ENCODE peak calls at places on chromosomes 12 and 14, in six cellular contexts. E is H9, A is H1, Y is mesenchymal stem cell, P is IMR-90, T is trophoblast cell. X is an unnamed sample.
A peak's percentile ranks its signal among the peaks of the same experiment; 100 is the strongest.

GRCh38 chr14:97027256-97027999 is 230.2 kb downstream of the VRK1 start:
- DNase-seq in E (peak; percentile 31), A (peak; percentile 50), Y (no peak), P (no peak), T (no peak), X (peak; percentile 87)

GRCh38 chr14:73374218-73374617 is 84.1 kb downstream of the NUMB start:
- DNase-seq in E (no peak), A (no peak), Y (no peak), P (no peak), T (no peak), X (no peak)

GRCh38 chr14:69932391-69932790 is 53.2 kb downstream of the SMOC1 start:
- DNase-seq in E (no peak), A (no peak), Y (no peak), P (no peak), T (no peak), X (peak; percentile 85)

GRCh38 chr12:94799136-94799535 is 148.8 kb upstream of the TMCC3 start:
- DNase-seq in E (no peak), A (no peak), Y (no peak), P (no peak), T (no peak), X (no peak)

GRCh38 chr12:89895591-89895990 is 187.0 kb upstream of the ATP2B1 start:
- DNase-seq in E (no peak), A (no peak), Y (no peak), P (no peak), T (no peak), X (no peak)

GRCh38 chr12:47079365-47079893 is at the start of gene PCED1B:
- DNase-seq in E (peak; percentile 74), A (peak; percentile 67), Y (peak; percentile 73), P (peak; percentile 72), T (peak; percentile 74), X (peak; percentile 42)

GRCh38 chr14:100302616-100303015 is 3.6 kb downstream of the SLC25A29 start:
- DNase-seq in E (no peak), A (no peak), Y (no peak), P (no peak), T (no peak), X (no peak)

GRCh38 chr12:1587927-1588573 is 6.3 kb downstream of the FBXL14 start:
- DNase-seq in E (no peak), A (no peak), Y (no peak), P (peak; percentile 54), T (no peak), X (no peak)

GRCh38 chr12:58067610-58068387 is 126.4 kb downstream of the ATP23 start:
- DNase-seq in E (no peak), A (no peak), Y (peak; percentile 67), P (peak; percentile 57), T (peak; percentile 99), X (no peak)

GRCh38 chr12:857611-858010 is 91.9 kb downstream of the RAD52 start:
- DNase-seq in E (no peak), A (no peak), Y (peak; percentile 66), P (peak; percentile 82), T (peak; percentile 4), X (no peak)

GRCh38 chr14:60090864-60091519 is 731 bp upstream of the PCNX4 start:
- DNase-seq in E (no peak), A (no peak), Y (peak; percentile 75), P (peak; percentile 64), T (peak; percentile 40), X (no peak)

GRCh38 chr12:31217356-31218130 is 108.4 kb downstream of the SINHCAF start:
- DNase-seq in E (no peak), A (no peak), Y (no peak), P (no peak), T (peak; percentile 28), X (no peak)

GRCh38 chr14:90805662-90806548 is 10.3 kb downstream of the TTC7B start:
- DNase-seq in E (no peak), A (no peak), Y (no peak), P (no peak), T (no peak), X (no peak)

GRCh38 chr12:131736807-131737484 is 26.1 kb downstream of the SFSWAP start:
- DNase-seq in E (peak; percentile 78), A (no peak), Y (peak; percentile 36), P (peak; percentile 70), T (peak; percentile 98), X (no peak)

GRCh38 chr12:18998343-18999270 is 130.9 kb upstream of the PLEKHA5 start:
- DNase-seq in E (no peak), A (no peak), Y (peak; percentile 85), P (peak; percentile 89), T (peak; percentile 50), X (no peak)

GRCh38 chr12:77932216-77932615 is 101.5 kb downstream of the NAV3 start:
- DNase-seq in E (peak; percentile 36), A (no peak), Y (no peak), P (no peak), T (no peak), X (no peak)

GRCh38 chr12:121576851-121577391 is 3.9 kb downstream of the KDM2B start:
- DNase-seq in E (peak; percentile 87), A (peak; percentile 66), Y (peak; percentile 83), P (peak; percentile 95), T (peak; percentile 55), X (peak; percentile 87)

GRCh38 chr14:34971381-34971780 is 11.4 kb upstream of the SRP54 start:
- DNase-seq in E (no peak), A (no peak), Y (peak; percentile 18), P (peak; percentile 56), T (peak; percentile 62), X (no peak)

GRCh38 chr12:50101663-50102062 is 2.1 kb upstream of the GPD1 start:
- DNase-seq in E (peak; percentile 78), A (no peak), Y (peak; percentile 76), P (peak; percentile 68), T (peak; percentile 55), X (no peak)

GRCh38 chr12:67813509-67813908 is 165.0 kb downstream of the DYRK2 start:
- DNase-seq in E (no peak), A (no peak), Y (no peak), P (peak; percentile 81), T (peak; percentile 17), X (no peak)

GRCh38 chr12:31582155-31582554 is 8.8 kb downstream of the DENND5B start:
- DNase-seq in E (no peak), A (no peak), Y (peak; percentile 21), P (peak; percentile 77), T (peak; percentile 59), X (no peak)

GRCh38 chr12:49187184-49187583 is 1.7 kb downstream of the TUBA1A start:
- DNase-seq in E (no peak), A (no peak), Y (peak; percentile 54), P (peak; percentile 61), T (no peak), X (no peak)

GRCh38 chr12:124610629-124611558 is 43.5 kb upstream of the NCOR2 start:
- DNase-seq in E (no peak), A (no peak), Y (no peak), P (no peak), T (no peak), X (no peak)

GRCh38 chr14:95465936-95466335 is 50.5 kb downstream of the SYNE3 start:
- DNase-seq in E (no peak), A (no peak), Y (no peak), P (no peak), T (no peak), X (no peak)

GRCh38 chr14:23252420-23253333 is 14.9 kb downstream of the RNF212B start:
- DNase-seq in E (peak; percentile 40), A (no peak), Y (no peak), P (no peak), T (no peak), X (no peak)

GRCh38 chr12:42705863-42706262 is 116.3 kb upstream of the PRICKLE1 start:
- DNase-seq in E (no peak), A (no peak), Y (peak; percentile 76), P (peak; percentile 95), T (no peak), X (peak; percentile 8)

GRCh38 chr14:92288994-92289393 is 34.0 kb upstream of the SLC24A4 start:
- DNase-seq in E (no peak), A (no peak), Y (no peak), P (no peak), T (no peak), X (no peak)

GRCh38 chr14:99546230-99546879 is 57.7 kb downstream of the CCDC85C start:
- DNase-seq in E (no peak), A (no peak), Y (no peak), P (no peak), T (no peak), X (no peak)

GRCh38 chr12:71780207-71780822 is 25.7 kb downstream of the RAB21 start:
- DNase-seq in E (no peak), A (no peak), Y (peak; percentile 56), P (peak; percentile 50), T (peak; percentile 74), X (no peak)

GRCh38 chr14:100416921-100417451 is 93.8 kb downstream of the SLC25A47 start:
- DNase-seq in E (no peak), A (no peak), Y (peak; percentile 81), P (peak; percentile 83), T (peak; percentile 92), X (no peak)

GRCh38 chr12:75705749-75706719 is 194.6 kb upstream of the KRR1 start:
- DNase-seq in E (no peak), A (no peak), Y (peak; percentile 98), P (peak; percentile 100), T (no peak), X (no peak)

GRCh38 chr12:58654021-58654420 is 266.3 kb downstream of the LRIG3 start:
- DNase-seq in E (no peak), A (no peak), Y (no peak), P (no peak), T (no peak), X (no peak)

GRCh38 chr12:50033317-50033679 is 8.0 kb upstream of the RACGAP1 start:
- DNase-seq in E (no peak), A (no peak), Y (no peak), P (no peak), T (no peak), X (no peak)

GRCh38 chr14:75513911-75514672 is 8.2 kb upstream of the BATF start:
- DNase-seq in E (no peak), A (peak; percentile 46), Y (no peak), P (no peak), T (no peak), X (no peak)
- H3K9ac ChIP-seq in E (no peak overlapping the region), A (no peak overlapping the region), Y (no peak overlapping the region), P (no peak overlapping the region), T (no peak overlapping the region), X (no peak overlapping the region)

DNA sequence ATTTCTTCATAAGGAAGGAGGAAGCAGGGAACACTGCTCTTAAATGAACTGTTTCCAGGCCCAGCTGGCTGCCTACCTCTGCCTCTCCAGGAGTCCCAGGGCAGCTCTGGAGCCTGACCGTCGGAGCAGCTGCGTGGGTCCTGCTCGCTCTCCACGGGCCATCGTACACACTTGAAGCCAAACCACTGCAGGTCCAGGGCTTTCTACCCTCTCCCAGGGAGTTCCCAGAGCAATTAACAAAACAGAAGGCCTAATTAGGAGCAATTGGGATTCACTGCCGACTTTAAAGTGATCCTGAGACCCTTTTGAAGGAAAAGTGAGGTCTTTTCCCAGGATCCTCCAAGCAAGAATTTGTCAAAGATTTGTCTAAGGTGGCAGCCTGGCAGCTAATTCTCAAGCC is 76.9 kb downstream of the OTX2 start:
- DNase-seq in E (peak; percentile 67), A (peak; percentile 63), Y (no peak), P (no peak), T (no peak), X (no peak)
- H2BK120ac ChIP-seq in E (no peak overlapping the region), A (peak overlapping the region; percentile 47), Y (no peak overlapping the region), P (no peak overlapping the region), T (no peak overlapping the region), X (no peak overlapping the region)

GRCh38 chr12:56898938-56899337 is 35.3 kb downstream of the SDR9C7 start:
- DNase-seq in E (no peak), A (no peak), Y (no peak), P (no peak), T (no peak), X (no peak)
- H3K14ac ChIP-seq in E (no peak overlapping the region), A (no peak overlapping the region), Y (no peak overlapping the region), P (no peak overlapping the region), T (no peak overlapping the region), X (no peak overlapping the region)

GRCh38 chr12:56190695-56191155 is 1.4 kb upstream of the SMARCC2 start:
- DNase-seq in E (no peak), A (no peak), Y (no peak), P (no peak), T (peak; percentile 34), X (peak; percentile 15)
- H3K9ac ChIP-seq in E (peak overlapping the region; percentile 47), A (no peak overlapping the region), Y (peak overlapping the region; percentile 92), P (no peak overlapping the region), T (no peak overlapping the region), X (no peak overlapping the region)

X was measured in neuronal stem cell.